ENCODE peak calls at places on chromosomes 7 and 10, in four cellular contexts. P is breast epithelium, X is foreskin fibroblast, I is ovary. A is an unnamed sample.

GRCh38 chr10:3402334-3402733 is 229.8 kb upstream of the PITRM1 start:
- DNase-seq in P (no peak), I (no peak), X (no peak), A (no peak)

GRCh38 chr10:132329565-132330485 is 2.2 kb upstream of the LRRC27 start:
- DNase-seq in I (no peak), P (no peak), X (peak; percentile 80), A (peak; percentile 62)

GRCh38 chr10:99521474-99522077 is 11.2 kb upstream of the NKX2-3 start:
- DNase-seq in I (no peak), P (no peak), X (peak; percentile 18), A (no peak)

GRCh38 chr10:119362122-119362521 is 154.8 kb downstream of the GRK5 start:
- DNase-seq in I (peak; percentile 66), X (peak; percentile 42), P (no peak), A (no peak)

GRCh38 chr10:79073784-79074432 is 5.1 kb downstream of the ZMIZ1 start:
- DNase-seq in X (peak; percentile 48), P (no peak), I (peak; percentile 68), A (no peak)

GRCh38 chr10:5812283-5813090 is 747 bp downstream of the GDI2 start:
- DNase-seq in X (peak; percentile 50), P (peak; percentile 20), I (peak; percentile 43), A (peak; percentile 46)

GRCh38 chr7:43856316-43856715 is 13.0 kb downstream of the MRPS24 start:
- DNase-seq in X (no peak), P (no peak), I (no peak), A (no peak)

GRCh38 chr10:34808789-34809745 is 6.0 kb downstream of the PARD3 start:
- DNase-seq in I (peak; percentile 35), P (no peak), X (peak; percentile 67), A (no peak)

GRCh38 chr7:113087278-113087998 is 811 bp upstream of the GPR85 start:
- DNase-seq in P (no peak), I (no peak), X (peak; percentile 93), A (no peak)

GRCh38 chr10:22697101-22697500 is 17.3 kb downstream of the PIP4K2A start:
- DNase-seq in I (no peak), P (no peak), X (no peak), A (no peak)

GRCh38 chr7:23058412-23059096 is 44.6 kb upstream of the HYCC1 start:
- DNase-seq in I (no peak), X (peak; percentile 53), P (no peak), A (no peak)

GRCh38 chr10:13944901-13945300 is 358.1 kb downstream of the PRPF18 start:
- DNase-seq in I (no peak), P (no peak), X (no peak), A (no peak)

GRCh38 chr7:116231543-116232401 is 21.4 kb downstream of the TES start:
- DNase-seq in I (no peak), P (no peak), X (peak; percentile 68), A (no peak)

GRCh38 chr10:103554488-103555320 is 61.2 kb downstream of the NEURL1 start:
- DNase-seq in I (peak; percentile 65), P (no peak), X (peak; percentile 69), A (peak; percentile 43)

GRCh38 chr7:149621776-149622175 is 124.2 kb upstream of the ZNF746 start:
- DNase-seq in P (no peak), X (no peak), I (no peak), A (peak; percentile 72)

GRCh38 chr7:106936236-106936635 is 71.2 kb downstream of the PIK3CG start:
- DNase-seq in X (no peak), P (no peak), I (no peak), A (no peak)

GRCh38 chr10:12846718-12847117 is 154.8 kb downstream of the CCDC3 start:
- DNase-seq in P (no peak), I (no peak), X (no peak), A (no peak)

GRCh38 chr10:106764360-106764759 is 400.1 kb downstream of the SORCS1 start:
- DNase-seq in P (no peak), I (no peak), X (no peak), A (no peak)

GRCh38 chr10:6337382-6337781 is 134.7 kb downstream of the PFKFB3 start:
- DNase-seq in X (no peak), P (no peak), I (no peak), A (no peak)

DNA sequence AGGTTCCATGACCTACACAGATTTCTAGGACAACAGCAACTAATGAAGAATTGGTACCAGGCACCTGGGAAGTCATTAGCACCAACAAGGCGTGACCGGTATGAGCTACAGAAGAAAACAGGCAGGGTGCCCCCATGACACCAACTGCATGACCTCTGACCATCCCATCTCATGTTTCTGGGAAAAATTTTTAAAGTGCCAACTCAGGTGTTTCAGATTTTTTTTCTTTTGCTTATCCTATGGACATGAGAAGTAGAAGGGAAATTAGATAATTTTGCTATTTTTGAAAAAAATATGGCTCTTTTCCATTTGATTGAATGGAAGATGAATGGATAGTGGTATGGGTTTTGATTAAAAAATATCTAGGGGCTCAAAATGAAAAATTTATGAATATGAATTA is 154.8 kb downstream of the NRCAM start:
- DNase-seq in I (no peak), X (no peak), P (no peak), A (no peak)
- TF ChIP-seq CTCF in I (no peak), X (no peak), P (no peak), A (no peak)

GRCh38 chr7:39703143-39703542 is 79.8 kb downstream of the RALA start:
- DNase-seq in X (no peak), I (no peak), P (no peak), A (no peak)
- TF ChIP-seq CTCF in X (no peak), I (no peak), P (no peak), A (no peak)

GRCh38 chr10:49325131-49325915 is 26.4 kb downstream of the C10orf71 start:
- DNase-seq in P (no peak), I (peak; percentile 11), X (no peak), A (no peak)

GRCh38 chr10:49325916-49326783 is 27.2 kb downstream of the C10orf71 start:
- DNase-seq in P (no peak), X (no peak), I (peak; percentile 7), A (no peak)

GRCh38 chr10:49323896-49324270 is 24.9 kb downstream of the C10orf71 start:
- DNase-seq in I (peak; percentile 7), P (no peak), X (no peak), A (no peak)

GRCh38 chr10:49323171-49323895 is 24.4 kb downstream of the C10orf71 start:
- DNase-seq in P (no peak), I (peak; percentile 8), X (no peak), A (no peak)

DNA sequence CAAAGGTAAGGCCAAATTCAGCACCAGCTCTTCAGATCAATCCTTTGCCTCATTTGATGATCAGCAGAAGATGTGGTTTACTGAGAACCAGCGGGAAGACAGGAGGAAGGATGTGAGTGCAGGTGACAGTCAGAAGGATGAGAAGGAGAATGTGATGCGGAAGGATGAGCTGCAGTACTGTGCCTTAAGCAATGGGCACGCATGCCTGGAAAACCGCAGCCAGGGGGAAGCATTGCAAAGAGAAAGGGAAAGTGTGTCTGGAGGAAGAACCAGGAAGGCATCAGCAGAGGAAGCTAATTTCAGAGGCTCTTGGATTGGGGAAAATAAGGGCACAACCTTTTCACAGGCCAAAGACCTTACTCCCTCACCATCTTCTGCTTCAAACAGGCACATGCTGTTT is 25.7 kb downstream of the C10orf71 start:
- DNase-seq in X (no peak), P (no peak), I (peak; percentile 2), A (no peak)
- TF ChIP-seq CTCF in X (no peak), P (no peak), I (no peak), A (no peak)

GRCh38 chr7:105840981-105841749 is 35.2 kb downstream of the ATXN7L1 start:
- DNase-seq in I (no peak), P (no peak), X (no peak), A (no peak)
- TF ChIP-seq CTCF in I (no peak), P (no peak), X (no peak), A (no peak)

DNA sequence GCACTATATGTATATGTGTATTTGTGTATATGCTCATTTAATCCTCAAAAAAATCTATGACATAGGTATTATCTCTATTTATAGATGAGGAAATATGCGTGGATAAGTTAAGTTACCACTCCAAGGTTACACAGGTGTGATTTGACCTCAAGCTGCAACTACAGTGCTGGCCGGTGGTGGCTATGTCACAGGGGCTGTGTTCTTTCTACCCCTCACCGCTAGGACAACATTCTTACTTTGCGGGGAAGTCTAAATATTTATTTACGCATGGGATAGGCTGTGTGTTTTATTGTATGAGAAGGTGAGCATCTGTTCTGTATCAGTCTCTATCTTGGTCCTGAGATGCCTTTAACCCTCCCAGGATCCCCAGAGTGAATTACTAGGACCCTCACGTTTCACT is 60.0 kb downstream of the CREB5 start:
- DNase-seq in X (no peak), P (no peak), I (no peak), A (no peak)
- TF ChIP-seq CTCF in X (no peak), P (no peak), I (no peak), A (no peak)

GRCh38 chr7:47534322-47535032 is 47.4 kb downstream of the TNS3 start:
- DNase-seq in I (no peak), P (no peak), X (no peak), A (no peak)
- TF ChIP-seq CTCF in I (no peak), P (no peak), X (no peak), A (no peak)

GRCh38 chr7:97819161-97819560 is 53.0 kb downstream of the ASNS start:
- DNase-seq in P (no peak), I (no peak), X (no peak), A (no peak)
- TF ChIP-seq CTCF in P (no peak), I (no peak), X (no peak), A (no peak)

GRCh38 chr7:64183126-64183742 is 23.8 kb upstream of the ZNF735 start:
- DNase-seq in X (no peak), I (no peak), P (no peak), A (peak; percentile 47)
- TF ChIP-seq CTCF in X (peak; percentile 6), I (no peak), P (peak; percentile 66), A (peak; percentile 84)

DNA sequence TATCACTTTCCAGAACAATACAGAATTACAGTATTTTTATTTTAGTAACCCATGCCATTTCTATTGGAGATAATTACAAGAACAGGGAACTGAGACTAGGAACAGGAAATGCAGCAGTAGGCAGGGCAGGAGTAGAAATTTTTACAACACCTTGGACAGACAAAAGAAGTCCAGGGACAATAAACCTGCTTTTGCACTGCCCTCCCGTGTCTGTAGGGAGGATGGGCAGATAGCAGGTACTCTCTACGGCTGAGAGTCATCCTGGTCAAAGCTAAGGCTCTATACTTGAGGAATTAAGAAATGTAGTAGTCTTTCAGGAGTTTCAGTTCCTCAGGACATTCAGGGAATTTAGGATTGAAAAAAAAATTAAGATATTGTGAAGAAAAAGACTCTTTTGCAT is 63.4 kb downstream of the VAX1 start:
- DNase-seq in P (no peak), I (no peak), X (no peak), A (no peak)
- TF ChIP-seq CTCF in P (peak; percentile 17), I (no peak), X (no peak), A (no peak)

GRCh38 chr7:80047856-80048459 is 86.7 kb upstream of the GNAI1 start:
- DNase-seq in X (peak; percentile 13), P (no peak), I (no peak), A (no peak)
- TF ChIP-seq CTCF in X (peak; percentile 11), P (peak; percentile 9), I (no peak), A (peak; percentile 14)